ENCODE peak calls at places on chromosomes 6 and 20, in seven cellular contexts. C is PC-3, K is heart right ventricle, R is esophagus squamous epithelium, V is left lung, M is tibial nerve, B is endothelial cell of umbilical vein. A is an unnamed sample.
A peak's percentile ranks its signal among the peaks of the same experiment; 100 is the strongest.

GRCh38 chr6:119182875-119183274 is 104.4 kb upstream of the FAM184A start:
- DNase-seq in M (no peak), R (no peak), K (no peak), B (no peak), C (no peak), V (no peak), A (no peak)

GRCh38 chr6:44352259-44352658 is 9.8 kb downstream of the SPATS1 start:
- DNase-seq in K (no peak), B (no peak), V (no peak), M (no peak), R (no peak), C (no peak), A (no peak)

GRCh38 chr6:52552278-52552643 is 24.6 kb downstream of the TRAM2 start:
- DNase-seq in V (no peak), B (no peak), M (no peak), K (no peak), R (no peak), C (no peak), A (no peak)

GRCh38 chr6:17202526-17202925 is 78.6 kb upstream of the RBM24 start:
- DNase-seq in K (no peak), B (no peak), R (no peak), M (no peak), V (no peak), C (no peak), A (no peak)

GRCh38 chr6:125798734-125799510 is 8.2 kb downstream of the NCOA7 start:
- DNase-seq in M (no peak), B (no peak), K (no peak), R (no peak), V (no peak), C (no peak), A (no peak)

GRCh38 chr6:13762648-13763441 is 51.2 kb upstream of the RANBP9 start:
- DNase-seq in V (no peak), R (no peak), M (no peak), K (no peak), B (no peak), C (no peak), A (peak; percentile 96)

GRCh38 chr6:144969154-144969553 is 684.0 kb downstream of the UTRN start:
- DNase-seq in R (no peak), B (no peak), V (no peak), M (no peak), C (no peak), K (no peak), A (no peak)

GRCh38 chr20:21981179-21981578 is 275.7 kb downstream of the PAX1 start:
- DNase-seq in M (no peak), B (no peak), V (no peak), K (no peak), R (no peak), C (no peak), A (no peak)

GRCh38 chr6:55980627-55981211 is 105.3 kb upstream of the BMP5 start:
- DNase-seq in B (peak; percentile 66), R (no peak), K (no peak), V (no peak), M (no peak), C (peak; percentile 72), A (peak; percentile 34)

GRCh38 chr6:75296811-75297779 is 12.5 kb upstream of the TMEM30A start:
- DNase-seq in R (no peak), V (no peak), C (peak; percentile 61), K (no peak), B (peak; percentile 85), M (no peak), A (peak; percentile 56)

GRCh38 chr6:168052291-168052891 is 26.6 kb downstream of the FRMD1 start:
- DNase-seq in R (no peak), K (no peak), C (peak; percentile 6), V (peak; percentile 71), B (no peak), M (no peak), A (no peak)

GRCh38 chr6:42387336-42387735 is 64.4 kb downstream of the TRERF1 start:
- DNase-seq in C (peak; percentile 30), M (no peak), V (no peak), B (no peak), R (no peak), K (no peak), A (no peak)

GRCh38 chr6:10733151-10733715 is 10.4 kb downstream of the TMEM14C start:
- DNase-seq in B (no peak), K (no peak), M (no peak), R (no peak), C (no peak), V (no peak), A (no peak)

GRCh38 chr6:119187596-119187995 is 109.1 kb upstream of the FAM184A start:
- DNase-seq in M (no peak), V (no peak), B (peak; percentile 10), R (no peak), K (no peak), C (no peak), A (no peak)

DNA sequence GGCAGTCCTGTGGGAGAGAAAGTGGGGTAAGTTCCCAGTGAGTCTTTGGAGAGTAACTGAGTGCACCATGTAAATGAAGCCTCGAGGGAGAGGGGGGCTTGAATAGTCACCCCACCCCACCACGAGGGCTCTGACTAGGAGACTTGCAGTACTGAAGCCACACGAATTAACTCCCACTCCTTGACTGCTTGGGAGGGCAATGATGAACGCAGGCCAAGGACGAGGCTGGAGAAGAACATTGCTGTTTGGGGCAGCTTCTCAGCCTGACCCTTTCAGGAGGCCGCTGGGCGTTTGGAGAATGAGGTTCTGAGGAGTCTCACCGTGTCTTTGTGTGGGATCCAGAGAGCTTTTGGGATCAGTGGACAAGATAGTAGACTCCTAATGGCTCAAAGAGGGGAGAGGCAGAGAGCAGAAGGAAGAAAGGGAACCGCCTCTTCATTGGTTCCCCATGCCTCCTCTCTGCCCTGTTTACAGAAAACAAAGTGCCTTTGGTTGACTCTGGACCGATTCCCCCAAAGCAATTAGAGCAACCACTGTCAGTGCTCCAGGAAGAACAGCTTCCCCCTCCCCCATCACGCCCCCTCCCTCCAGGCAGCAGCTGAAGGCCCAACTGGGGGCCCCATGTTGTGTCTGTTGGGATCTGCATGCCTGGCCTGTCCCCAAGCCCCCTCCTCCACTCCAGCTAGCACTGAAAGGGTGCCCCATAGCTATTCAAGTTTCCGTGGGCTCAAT is 41.7 kb upstream of the CDKN1A start:
- DNase-seq in C (no peak), K (no peak), B (no peak), M (no peak), V (no peak), R (no peak), A (no peak)
- TF ChIP-seq CTCF in C (no peak), K (no peak), B (no peak), M (no peak), V (no peak), R (no peak), A (no peak)

DNA sequence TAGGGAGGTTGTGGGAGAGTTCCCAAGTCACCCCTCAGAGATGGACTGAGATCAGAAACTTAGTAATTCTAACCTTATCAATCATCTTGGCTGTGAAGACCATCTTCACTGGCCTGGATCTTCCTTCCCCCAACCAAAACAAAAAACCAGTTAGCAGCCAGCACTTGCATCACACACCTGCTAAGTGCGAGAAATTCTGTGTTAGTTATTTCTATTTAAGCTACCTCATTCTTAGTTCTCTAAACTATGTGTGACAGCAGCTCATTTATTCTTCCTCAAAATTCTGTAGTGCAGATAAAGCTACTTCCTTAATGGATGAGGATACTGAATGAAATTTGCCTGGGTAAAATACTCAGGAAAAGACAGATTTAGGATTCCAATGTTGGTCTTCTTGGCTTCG is 18.2 kb upstream of the TAGAP start:
- DNase-seq in V (no peak), M (no peak), C (no peak), K (no peak), B (no peak), R (no peak), A (no peak)
- H3K4me1 ChIP-seq in V (peaks cover 37% of the 10 kb centered on the region), M (no peaks in the 10 kb centered on the region), C (no peaks in the 10 kb centered on the region), K (no peaks in the 10 kb centered on the region), B (no peaks in the 10 kb centered on the region), R (no peaks in the 10 kb centered on the region), A (no peaks in the 10 kb centered on the region)

GRCh38 chr6:153130515-153131036 is 506 bp downstream of the RGS17 start:
- DNase-seq in M (no peak), K (no peak), B (no peak), R (no peak), C (no peak), V (no peak), A (no peak)

GRCh38 chr6:153131037-153131981 is at the start of gene RGS17:
- DNase-seq in B (peak; percentile 57), K (peak; percentile 60), C (peak; percentile 49), V (peak; percentile 82), R (no peak), M (no peak), A (no peak)

GRCh38 chr6:153126218-153126617 is 4.9 kb downstream of the RGS17 start:
- DNase-seq in V (no peak), K (no peak), C (no peak), B (no peak), R (no peak), M (no peak), A (no peak)

GRCh38 chr6:153125032-153125431 is 6.0 kb downstream of the RGS17 start:
- DNase-seq in R (no peak), K (no peak), V (no peak), B (no peak), M (no peak), C (peak; percentile 47), A (no peak)

DNA sequence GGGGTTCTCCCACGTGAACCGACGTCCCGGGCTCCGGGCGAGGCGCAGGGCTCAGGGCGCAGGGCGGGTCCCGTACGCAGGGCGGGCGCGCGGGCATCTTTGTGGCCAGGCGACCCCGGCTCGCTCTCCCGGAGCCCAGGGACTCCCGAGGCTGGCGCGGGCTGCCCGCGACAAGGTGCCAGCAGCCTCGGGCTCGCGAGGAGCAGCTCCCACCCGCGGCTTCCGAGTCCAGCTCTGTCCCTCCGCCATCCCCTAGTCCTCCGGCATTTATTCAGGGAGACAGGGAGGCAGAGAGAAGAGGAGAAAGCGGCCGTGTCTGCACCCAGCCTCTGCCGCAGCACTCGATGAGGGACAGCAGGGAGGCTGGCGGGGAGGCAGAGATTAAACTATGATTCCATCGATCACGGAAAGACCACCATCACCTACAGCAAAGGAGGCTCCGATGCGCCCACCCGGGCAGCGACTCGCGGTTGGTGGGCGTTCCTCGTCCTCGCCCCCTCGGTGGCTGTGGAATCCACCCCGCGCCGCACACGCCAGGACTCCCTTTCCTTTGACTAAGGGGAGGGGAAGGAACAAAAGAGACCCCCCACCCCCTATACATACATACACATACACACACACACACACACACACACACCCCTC is 1.1 kb downstream of the RGS17 start:
- DNase-seq in V (no peak), K (no peak), M (no peak), R (no peak), B (peak; percentile 13), C (no peak), A (no peak)
- H3K27ac ChIP-seq in V (no peak overlapping the region), K (no peak overlapping the region), M (no peak overlapping the region), R (no peak overlapping the region), B (no peak overlapping the region), C (no peak overlapping the region), A (no peak overlapping the region)

GRCh38 chr20:36491901-36492617 is 49.3 kb upstream of the MYL9 start:
- DNase-seq in V (no peak), M (no peak), K (no peak), C (no peak), R (no peak), B (peak; percentile 39), A (peak; percentile 47)

GRCh38 chr20:36493801-36494114 is 47.6 kb upstream of the MYL9 start:
- DNase-seq in V (no peak), K (peak; percentile 73), B (no peak), M (peak; percentile 54), R (no peak), C (no peak), A (no peak)

GRCh38 chr20:36490191-36490590 is 51.1 kb upstream of the MYL9 start:
- DNase-seq in V (no peak), B (no peak), R (no peak), M (no peak), K (no peak), C (no peak), A (no peak)

GRCh38 chr20:36496707-36497669 is 44.3 kb upstream of the MYL9 start:
- DNase-seq in K (no peak), V (no peak), R (no peak), B (no peak), C (no peak), M (no peak), A (no peak)

GRCh38 chr20:36493013-36493800 is 48.1 kb upstream of the MYL9 start:
- DNase-seq in R (no peak), B (peak; percentile 34), M (no peak), C (peak; percentile 12), K (no peak), V (no peak), A (no peak)
- TF ChIP-seq CTCF in R (peak; percentile 40), B (peak; percentile 22), M (peak; percentile 24), C (peak; percentile 45), K (peak; percentile 44), V (no peak), A (peak; percentile 42)

A was measured in foreskin keratinocyte.